ENCODE peak calls at places on chromosomes 7 and 10, in four cellular contexts. One of them, this sample, is unnamed.
A peak's percentile ranks its signal among the peaks of the same experiment; 100 is the strongest.

GRCh38 chr7:70571403-70571911 is 560.5 kb upstream of the GALNT17 start:
- DNase-seq in adrenal gland: no peak
- DNase-seq in heart right ventricle: no peak
- DNase-seq in A549: peak; percentile 36
- DNase-seq in this sample: no peak

GRCh38 chr10:49756031-49756430 is 6.1 kb downstream of the OGDHL start:
- DNase-seq in adrenal gland: no peak
- DNase-seq in A549: no peak
- DNase-seq in heart right ventricle: no peak
- DNase-seq in this sample: no peak

GRCh38 chr7:56063500-56063881 is 595 bp upstream of the SUMF2 start:
- DNase-seq in adrenal gland: no peak
- DNase-seq in heart right ventricle: no peak
- DNase-seq in A549: no peak
- DNase-seq in this sample: no peak

GRCh38 chr10:70478191-70479160 is at the start of gene PALD1:
- DNase-seq in adrenal gland: peak; percentile 62
- DNase-seq in A549: peak; percentile 71
- DNase-seq in heart right ventricle: peak; percentile 89
- DNase-seq in this sample: peak; percentile 91

GRCh38 chr10:3886191-3886590 is 101.2 kb upstream of the KLF6 start:
- DNase-seq in heart right ventricle: peak; percentile 69
- DNase-seq in adrenal gland: peak; percentile 42
- DNase-seq in A549: peak; percentile 87
- DNase-seq in this sample: peak; percentile 82

GRCh38 chr10:84783386-84783785 is 455.0 kb downstream of the CCSER2 start:
- DNase-seq in heart right ventricle: peak; percentile 15
- DNase-seq in adrenal gland: peak; percentile 35
- DNase-seq in A549: peak; percentile 23
- DNase-seq in this sample: no peak

GRCh38 chr7:137956183-137956582 is 45.7 kb downstream of the CREB3L2 start:
- DNase-seq in A549: no peak
- DNase-seq in heart right ventricle: no peak
- DNase-seq in adrenal gland: no peak
- DNase-seq in this sample: no peak

GRCh38 chr7:127581716-127582115 is 3.7 kb downstream of the GCC1 start:
- DNase-seq in adrenal gland: peak; percentile 34
- DNase-seq in heart right ventricle: no peak
- DNase-seq in A549: no peak
- DNase-seq in this sample: no peak

GRCh38 chr10:59623823-59624535 is 85.7 kb downstream of the SLC16A9 start:
- DNase-seq in A549: no peak
- DNase-seq in heart right ventricle: peak; percentile 62
- DNase-seq in adrenal gland: no peak
- DNase-seq in this sample: no peak

GRCh38 chr10:25522946-25523608 is 348.3 kb downstream of the GPR158 start:
- DNase-seq in A549: no peak
- DNase-seq in heart right ventricle: no peak
- DNase-seq in adrenal gland: peak; percentile 28
- DNase-seq in this sample: no peak

GRCh38 chr10:6048281-6049030 is 13.7 kb downstream of the IL2RA start:
- DNase-seq in adrenal gland: no peak
- DNase-seq in A549: no peak
- DNase-seq in heart right ventricle: no peak
- DNase-seq in this sample: no peak

GRCh38 chr10:79146611-79147130 is 77.9 kb downstream of the ZMIZ1 start:
- DNase-seq in adrenal gland: peak; percentile 94
- DNase-seq in heart right ventricle: peak; percentile 85
- DNase-seq in A549: no peak
- DNase-seq in this sample: peak; percentile 88

GRCh38 chr7:44819292-44819691 is 22.8 kb downstream of the PPIA start:
- DNase-seq in A549: no peak
- DNase-seq in adrenal gland: no peak
- DNase-seq in heart right ventricle: no peak
- DNase-seq in this sample: no peak

GRCh38 chr7:92777993-92778392 is 58.4 kb downstream of the CDK6 start:
- DNase-seq in A549: no peak
- DNase-seq in heart right ventricle: no peak
- DNase-seq in adrenal gland: no peak
- DNase-seq in this sample: no peak

GRCh38 chr7:123615344-123615743 is 13.7 kb downstream of the ASB15 start:
- DNase-seq in A549: no peak
- DNase-seq in adrenal gland: no peak
- DNase-seq in heart right ventricle: no peak
- DNase-seq in this sample: no peak

GRCh38 chr10:60989400-60989876 is 45.5 kb upstream of the RHOBTB1 start:
- DNase-seq in heart right ventricle: no peak
- DNase-seq in A549: no peak
- DNase-seq in adrenal gland: no peak
- DNase-seq in this sample: no peak

GRCh38 chr7:123865517-123866117 is 20.6 kb downstream of the HYAL4 start:
- DNase-seq in A549: peak; percentile 11
- DNase-seq in heart right ventricle: peak; percentile 51
- DNase-seq in adrenal gland: peak; percentile 70
- DNase-seq in this sample: no peak

GRCh38 chr7:55308186-55308929 is 56.8 kb upstream of the LANCL2 start:
- DNase-seq in adrenal gland: peak; percentile 28
- DNase-seq in A549: no peak
- DNase-seq in heart right ventricle: peak; percentile 20
- DNase-seq in this sample: no peak

GRCh38 chr10:31352436-31353226 is 33.6 kb downstream of the ZEB1 start:
- DNase-seq in heart right ventricle: no peak
- DNase-seq in A549: no peak
- DNase-seq in adrenal gland: no peak
- DNase-seq in this sample: no peak

GRCh38 chr10:27490807-27491206 is 13.3 kb upstream of the RAB18 start:
- DNase-seq in A549: no peak
- DNase-seq in heart right ventricle: no peak
- DNase-seq in adrenal gland: no peak
- DNase-seq in this sample: no peak

GRCh38 chr10:16950686-16951681 is 133.8 kb upstream of the RSU1 start:
- DNase-seq in A549: no peak
- DNase-seq in adrenal gland: no peak
- DNase-seq in heart right ventricle: no peak
- DNase-seq in this sample: no peak

GRCh38 chr10:13100349-13101294 is 659 bp downstream of the OPTN start:
- DNase-seq in adrenal gland: peak; percentile 49
- DNase-seq in A549: peak; percentile 45
- DNase-seq in heart right ventricle: no peak
- DNase-seq in this sample: peak; percentile 67

GRCh38 chr7:128791968-128792319 is at the start of gene CCDC136:
- DNase-seq in heart right ventricle: no peak
- DNase-seq in A549: no peak
- DNase-seq in adrenal gland: no peak
- DNase-seq in this sample: no peak
- H3K27ac ChIP-seq in heart right ventricle: peak within 1 kb of the TSS; percentile 36
- H3K27ac ChIP-seq in A549: peak within 1 kb of the TSS; percentile 92
- H3K27ac ChIP-seq in adrenal gland: no peak within 1 kb of the TSS
- H3K27ac ChIP-seq in this sample: no peak within 1 kb of the TSS

GRCh38 chr7:158286210-158286609 is 301.4 kb downstream of the PTPRN2 start:
- DNase-seq in adrenal gland: no peak
- DNase-seq in A549: no peak
- DNase-seq in heart right ventricle: no peak
- DNase-seq in this sample: no peak

GRCh38 chr7:158284617-158285382 is 302.8 kb downstream of the PTPRN2 start:
- DNase-seq in heart right ventricle: no peak
- DNase-seq in A549: no peak
- DNase-seq in adrenal gland: peak; percentile 5
- DNase-seq in this sample: no peak

GRCh38 chr7:158284121-158284520 is 303.5 kb downstream of the PTPRN2 start:
- DNase-seq in heart right ventricle: no peak
- DNase-seq in adrenal gland: peak; percentile 8
- DNase-seq in A549: no peak
- DNase-seq in this sample: no peak

GRCh38 chr7:158283016-158283974 is 304.3 kb downstream of the PTPRN2 start:
- DNase-seq in heart right ventricle: no peak
- DNase-seq in adrenal gland: no peak
- DNase-seq in A549: no peak
- DNase-seq in this sample: no peak

GRCh38 chr7:158285383-158285770 is 302.2 kb downstream of the PTPRN2 start:
- DNase-seq in heart right ventricle: no peak
- DNase-seq in A549: no peak
- DNase-seq in adrenal gland: peak; percentile 5
- DNase-seq in this sample: peak; percentile 62
- H3K9me3 ChIP-seq in heart right ventricle: peaks cover 37% of the 10 kb centered on the region
- H3K9me3 ChIP-seq in A549: peaks cover 7% of the 10 kb centered on the region
- H3K9me3 ChIP-seq in adrenal gland: peaks cover 4% of the 10 kb centered on the region
- H3K9me3 ChIP-seq in this sample: peaks cover 12% of the 10 kb centered on the region

DNA sequence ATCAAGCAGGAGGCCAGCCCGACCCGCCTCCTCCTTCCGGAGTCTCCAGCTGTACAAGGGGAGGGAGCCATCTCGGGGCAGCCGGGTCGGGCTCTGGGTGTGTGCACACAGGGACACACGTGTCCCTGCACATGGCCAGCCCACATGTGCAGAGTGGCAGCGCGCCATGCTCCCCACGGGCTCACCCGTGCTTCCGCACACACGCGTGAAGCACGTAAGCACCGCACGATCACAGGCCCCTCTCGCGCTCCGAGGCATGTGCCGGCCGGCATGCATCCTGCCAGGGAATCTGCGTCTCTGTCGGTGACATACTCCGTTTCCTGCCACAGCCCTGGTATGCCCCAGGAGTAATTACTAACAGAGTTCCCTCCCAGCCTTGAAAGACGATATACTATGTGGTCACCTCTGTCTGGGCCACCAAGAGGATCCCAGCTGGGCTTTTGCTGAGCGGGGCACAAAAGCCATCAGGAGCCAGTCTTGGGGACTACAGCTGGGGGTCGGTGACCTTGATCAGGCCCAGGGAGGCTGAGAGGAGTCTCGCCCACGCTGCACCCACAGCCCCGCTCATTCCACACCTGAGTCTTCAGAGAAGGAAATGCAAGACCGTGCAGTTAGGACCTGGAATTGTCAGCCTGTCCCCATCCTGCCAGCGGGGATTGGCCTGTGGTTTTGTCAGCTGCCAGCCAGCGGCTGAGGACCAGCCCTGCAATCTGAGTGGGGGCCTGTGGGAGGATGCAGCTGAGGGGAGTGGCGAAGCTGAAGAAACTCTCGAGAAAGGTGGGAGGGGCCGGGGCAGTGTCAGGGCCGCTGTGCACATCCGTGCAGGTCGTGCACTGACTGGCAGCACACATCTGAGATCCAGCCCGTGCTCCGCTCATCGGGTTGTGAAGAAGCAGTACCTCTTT is 11.0 kb upstream of the LFNG start:
- DNase-seq in adrenal gland: no peak
- DNase-seq in A549: no peak
- DNase-seq in heart right ventricle: peak; percentile 75
- DNase-seq in this sample: no peak
- H3K27ac ChIP-seq in adrenal gland: no peak overlapping the region
- H3K27ac ChIP-seq in A549: no peak overlapping the region
- H3K27ac ChIP-seq in heart right ventricle: peak overlapping the region; percentile 75
- H3K27ac ChIP-seq in this sample: no peak overlapping the region

DNA sequence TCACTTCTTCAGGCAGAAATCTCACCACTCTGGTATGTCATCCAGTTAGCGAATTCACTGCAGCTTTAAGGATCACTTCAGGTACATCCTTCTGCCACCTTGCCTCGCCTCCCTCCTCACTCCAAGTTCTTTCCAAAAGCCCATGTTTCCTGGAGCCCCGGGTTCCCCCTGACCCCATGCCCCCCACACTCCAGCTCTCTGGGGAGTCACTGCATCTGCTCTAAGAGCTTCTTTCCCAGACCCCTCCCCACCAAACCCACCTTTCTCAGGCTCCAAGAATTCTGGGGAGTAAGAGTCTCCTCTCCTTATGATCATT is 969.5 kb upstream of the ZNF722 start:
- DNase-seq in A549: no peak
- DNase-seq in adrenal gland: no peak
- DNase-seq in heart right ventricle: no peak
- DNase-seq in this sample: no peak
- H3K9me3 ChIP-seq in A549: no peaks in the 10 kb centered on the region
- H3K9me3 ChIP-seq in adrenal gland: no peaks in the 10 kb centered on the region
- H3K9me3 ChIP-seq in heart right ventricle: no peaks in the 10 kb centered on the region
- H3K9me3 ChIP-seq in this sample: peaks cover 4% of the 10 kb centered on the region

DNA sequence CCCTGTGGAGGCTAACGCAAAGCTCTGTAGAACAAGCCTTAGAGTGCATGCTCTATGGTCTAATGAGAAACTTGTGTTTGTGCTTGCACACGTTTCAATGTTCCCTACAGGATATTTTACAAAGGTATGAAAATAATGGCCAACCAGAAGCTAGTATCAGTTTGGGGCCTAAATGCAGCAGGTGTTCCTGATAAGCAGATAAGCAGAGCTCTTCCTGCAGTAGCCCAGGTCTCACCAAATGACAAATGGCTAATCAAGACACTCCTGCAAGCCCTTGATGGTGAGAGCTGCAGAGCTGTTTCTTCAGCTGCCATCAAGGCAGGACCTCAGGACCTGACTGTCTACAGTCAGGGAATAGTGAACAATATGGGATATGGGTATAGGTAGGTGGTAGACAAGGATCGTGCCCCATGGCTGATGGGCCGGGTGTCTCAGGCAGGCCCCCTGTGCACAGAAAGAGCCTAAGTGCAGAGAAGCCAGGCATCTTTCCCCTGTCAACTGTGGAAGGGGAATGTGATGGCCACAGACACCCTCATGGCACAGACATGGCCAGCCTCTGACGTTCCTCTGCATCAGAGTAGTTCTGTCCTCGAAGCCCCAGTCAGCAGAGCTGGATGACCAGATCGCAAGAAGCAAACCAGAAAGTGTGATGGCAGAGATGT is 23.2 kb upstream of the RASSF4 start:
- DNase-seq in heart right ventricle: no peak
- DNase-seq in adrenal gland: peak; percentile 13
- DNase-seq in A549: no peak
- DNase-seq in this sample: no peak
- H3K27ac ChIP-seq in heart right ventricle: peak overlapping the region; percentile 73
- H3K27ac ChIP-seq in adrenal gland: no peak overlapping the region
- H3K27ac ChIP-seq in A549: no peak overlapping the region
- H3K27ac ChIP-seq in this sample: peak overlapping the region; percentile 92